ENCODE peak calls at places on chromosomes 2 and 18, in eight cellular contexts. A, D, O, T, M, Q, Z and B are unnamed samples. For H3K4me1, H3K9me3 and H3K27me3, the result is how much of the 10 kb centered on the place peaks cover.

GRCh38 chr2:23926289-23926749 is 604 bp downstream of the ATAD2B start:
- DNase-seq in M (no peak), O (no peak), Q (peak), D (peak), T (no peak), Z (no peak), A (no peak), B (peak)

GRCh38 chr2:26901326-26902183 is 53.6 kb downstream of the DPYSL5 start:
- DNase-seq in Q (no peak), M (no peak), D (peak), A (no peak), Z (no peak), O (no peak), T (no peak), B (peak)

GRCh38 chr18:47561316-47561715 is 309.9 kb upstream of the SKOR2 start:
- DNase-seq in Q (no peak), D (no peak), A (no peak), Z (no peak), T (no peak), M (no peak), O (no peak), B (no peak)

GRCh38 chr18:80194874-80195570 is 52.3 kb downstream of the PARD6G start:
- DNase-seq in T (no peak), A (no peak), Q (no peak), M (no peak), Z (no peak), D (no peak), O (no peak), B (no peak)

GRCh38 chr2:237085261-237086221 is at the start of gene COPS8:
- DNase-seq in M (peak), Z (peak), D (peak), A (peak), Q (peak), T (peak), O (peak), B (peak)

GRCh38 chr18:56168049-56168781 is 470.2 kb downstream of the TXNL1 start:
- DNase-seq in D (no peak), M (no peak), A (peak), T (peak), Q (peak), O (no peak), Z (peak), B (peak)

GRCh38 chr2:160156084-160156483 is 44.0 kb downstream of the ITGB6 start:
- DNase-seq in D (no peak), A (no peak), M (no peak), Q (no peak), Z (peak), T (no peak), O (no peak), B (no peak)

GRCh38 chr2:113406114-113406513 is 31.4 kb upstream of the ZNG1B start:
- DNase-seq in O (no peak), M (no peak), T (no peak), A (no peak), D (no peak), Q (no peak), Z (no peak), B (no peak)

GRCh38 chr2:67374949-67375348 is 22.2 kb upstream of the ETAA1 start:
- DNase-seq in Z (no peak), D (no peak), M (no peak), T (peak), Q (no peak), O (no peak), A (no peak), B (no peak)

GRCh38 chr2:61055557-61055956 is 10.1 kb upstream of the SANBR start:
- DNase-seq in M (no peak), T (peak), A (peak), Q (no peak), Z (no peak), O (no peak), D (no peak), B (no peak)

GRCh38 chr2:119377266-119377972 is 10.6 kb downstream of the DBI start:
- DNase-seq in M (no peak), T (no peak), O (no peak), A (no peak), Q (no peak), Z (no peak), D (no peak), B (no peak)

GRCh38 chr2:106205488-106205887 is 11.4 kb upstream of the UXS1 start:
- DNase-seq in M (no peak), Z (no peak), O (no peak), A (no peak), T (no peak), D (no peak), Q (no peak), B (no peak)

GRCh38 chr2:43556256-43556655 is 39.6 kb downstream of the THADA start:
- DNase-seq in O (no peak), Q (no peak), M (no peak), D (no peak), Z (no peak), T (no peak), A (no peak), B (no peak)

GRCh38 chr2:56133931-56134629 is 49.7 kb upstream of the CCDC85A start:
- DNase-seq in A (no peak), O (no peak), Q (no peak), Z (no peak), M (no peak), D (no peak), T (no peak), B (no peak)

GRCh38 chr18:9494778-9495302 is 19.5 kb downstream of the RALBP1 start:
- DNase-seq in M (no peak), D (no peak), A (no peak), O (no peak), Z (peak), T (peak), Q (no peak), B (no peak)

GRCh38 chr2:160365691-160366367 is 127.8 kb downstream of the RBMS1 start:
- DNase-seq in Q (peak), Z (peak), M (no peak), T (no peak), A (no peak), O (peak), D (peak), B (no peak)

GRCh38 chr2:207046642-207047213 is 107.4 kb downstream of the CPO start:
- DNase-seq in T (no peak), Z (peak), O (no peak), Q (no peak), M (no peak), A (no peak), D (no peak), B (no peak)

GRCh38 chr2:241768251-241768711 is 8.3 kb upstream of the GAL3ST2 start:
- DNase-seq in Q (no peak), Z (no peak), T (no peak), A (no peak), D (no peak), O (no peak), M (peak), B (no peak)

GRCh38 chr2:68124321-68124720 is 33.4 kb upstream of the PNO1 start:
- DNase-seq in Z (peak), A (no peak), O (no peak), T (peak), M (no peak), D (no peak), Q (no peak), B (no peak)

GRCh38 chr18:53797998-53798397 is 426.5 kb downstream of the MBD2 start:
- DNase-seq in A (no peak), T (no peak), Q (no peak), O (no peak), Z (no peak), D (no peak), M (no peak), B (no peak)

GRCh38 chr2:164314148-164314547 is 307.1 kb downstream of the GRB14 start:
- DNase-seq in D (no peak), Q (no peak), O (no peak), Z (peak), M (no peak), A (peak), T (no peak), B (no peak)

GRCh38 chr18:78495550-78495949 is 484.1 kb upstream of the SALL3 start:
- DNase-seq in O (no peak), Q (no peak), D (no peak), M (no peak), A (no peak), Z (no peak), T (no peak), B (no peak)

GRCh38 chr2:111071480-111072143 is 49.1 kb upstream of the BCL2L11 start:
- DNase-seq in O (no peak), T (peak), Q (no peak), M (no peak), A (peak), Z (peak), D (no peak), B (no peak)

GRCh38 chr18:33593261-33593660 is 15.2 kb downstream of the ASXL3 start:
- DNase-seq in M (no peak), O (no peak), D (no peak), Z (peak), Q (no peak), T (no peak), A (no peak), B (no peak)

GRCh38 chr18:32831781-32832180 is 59.0 kb upstream of the KLHL14 start:
- DNase-seq in T (no peak), O (no peak), A (no peak), Q (no peak), Z (peak), D (no peak), M (no peak), B (no peak)

GRCh38 chr18:3234457-3234856 is 13.1 kb upstream of the MYL12A start:
- DNase-seq in D (no peak), M (no peak), Q (no peak), T (no peak), O (no peak), A (no peak), Z (no peak), B (no peak)

GRCh38 chr2:145258903-145259579 is 739.1 kb upstream of the ZEB2 start:
- DNase-seq in D (no peak), A (no peak), Q (no peak), T (peak), O (no peak), Z (peak), M (no peak), B (no peak)

GRCh38 chr2:218401834-218402370 is 2.2 kb downstream of the CTDSP1 start:
- DNase-seq in O (no peak), T (no peak), D (peak), A (no peak), M (no peak), Z (no peak), Q (no peak), B (peak)

GRCh38 chr2:230925879-230926765 is 1.1 kb upstream of the GPR55 start:
- DNase-seq in A (no peak), M (no peak), Z (no peak), Q (no peak), D (no peak), T (no peak), O (no peak), B (no peak)

GRCh38 chr2:197233473-197233872 is 77.1 kb downstream of the ANKRD44 start:
- DNase-seq in T (no peak), M (no peak), O (no peak), Z (no peak), D (no peak), Q (no peak), A (no peak), B (no peak)

GRCh38 chr2:74425523-74425922 is 4.0 kb downstream of the WDR54 start:
- DNase-seq in M (no peak), Q (no peak), O (peak), A (no peak), Z (no peak), D (no peak), T (no peak), B (no peak)

GRCh38 chr2:28277466-28277865 is 115.2 kb upstream of the FOSL2 start:
- DNase-seq in M (no peak), Q (no peak), O (no peak), Z (no peak), T (no peak), A (no peak), D (no peak), B (no peak)

GRCh38 chr2:160279813-160280465 is 79.9 kb upstream of the ITGB6 start:
- DNase-seq in O (no peak), A (no peak), Q (no peak), T (peak), D (no peak), M (no peak), Z (peak), B (no peak)

GRCh38 chr18:45738660-45739059 is 14.7 kb downstream of the SLC14A1 start:
- DNase-seq in Z (no peak), D (no peak), Q (no peak), M (no peak), O (no peak), T (no peak), A (no peak), B (no peak)

GRCh38 chr2:138493334-138493733 is 8.2 kb upstream of the SPOPL start:
- DNase-seq in M (no peak), O (no peak), Q (no peak), A (no peak), D (no peak), T (no peak), Z (peak), B (no peak)

GRCh38 chr2:54279385-54279784 is 23.4 kb upstream of the TSPYL6 start:
- DNase-seq in A (no peak), O (no peak), Z (no peak), M (no peak), Q (no peak), T (no peak), D (no peak), B (no peak)

GRCh38 chr2:85259101-85259590 is 68.6 kb downstream of the TGOLN2 start:
- DNase-seq in T (peak), Z (peak), D (no peak), Q (no peak), M (no peak), O (no peak), A (no peak), B (no peak)

DNA sequence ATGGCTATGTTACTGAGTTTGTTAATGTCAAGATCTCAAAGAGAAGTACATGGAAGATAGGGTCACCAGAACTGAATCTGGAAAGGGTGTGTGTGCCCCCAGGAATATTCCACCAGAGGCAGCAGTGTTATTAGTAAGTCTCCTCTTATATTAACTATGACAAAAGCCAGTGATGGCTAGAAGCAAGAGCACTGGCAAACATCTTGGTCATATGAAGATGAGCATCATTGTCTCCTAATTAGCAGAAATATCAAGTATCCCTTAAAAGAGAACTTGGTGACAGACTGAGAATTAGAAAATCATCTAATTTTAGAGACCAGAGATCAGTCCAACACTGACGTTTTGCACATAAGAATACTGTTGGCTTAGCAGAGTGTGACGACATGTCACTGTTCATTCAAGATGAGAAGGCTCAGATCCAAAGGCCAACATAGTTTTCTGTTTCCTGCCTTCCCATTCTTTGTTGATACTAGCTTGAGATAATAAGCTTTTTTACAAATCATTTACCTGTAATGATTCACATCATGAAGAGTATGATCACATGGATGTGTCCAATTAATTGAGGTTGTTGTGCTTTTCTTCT is 44.3 kb downstream of the MAPRE2 start:
- DNase-seq in A (no peak), Q (no peak), Z (no peak), O (no peak), M (no peak), T (no peak), D (no peak), B (no peak)
- H3K4me1 ChIP-seq in A (under half), Q (half or more), Z (under half), O (under half), M (under half), T (under half), D (half or more), B (under half)

GRCh38 chr2:128468186-128468585 is 149.5 kb upstream of the HS6ST1 start:
- DNase-seq in A (no peak), Z (no peak), Q (no peak), M (peak), O (no peak), T (no peak), D (no peak), B (no peak)
- H3K9me3 ChIP-seq in A (under half), Z (under half), Q (under half), M (under half), O (under half), T (under half), D (under half), B (under half)

GRCh38 chr2:33121925-33122324 is 175.2 kb downstream of the LTBP1 start:
- DNase-seq in D (no peak), O (no peak), M (no peak), Z (no peak), T (no peak), Q (no peak), A (no peak), B (no peak)
- H3K27me3 ChIP-seq in D (under half), O (under half), M (under half), Z (under half), T (under half), Q (under half), A (under half), B (under half)

GRCh38 chr2:238202326-238203103 is 980 bp downstream of the ILKAP start:
- DNase-seq in A (no peak), M (no peak), D (no peak), Z (peak), T (peak), Q (no peak), O (no peak), B (no peak)
- H3K4me1 ChIP-seq in A (under half), M (under half), D (half or more), Z (under half), T (under half), Q (under half), O (under half), B (under half)